ENCODE peak calls at places on chromosomes 11 and 22, in four cellular contexts. One of them, this sample, is unnamed. For H3K36me3, the result is how much of the 10 kb centered on the place peaks cover.

GRCh38 chr11:110565344-110565684 is 135.6 kb downstream of the FDX1 start:
- DNase-seq in adrenal gland: no peak
- DNase-seq in psoas muscle: no peak
- DNase-seq in SK-N-SH: no peak
- DNase-seq in this sample: no peak

GRCh38 chr11:65150513-65151271 is 16.4 kb upstream of the SYVN1 start:
- DNase-seq in adrenal gland: peak
- DNase-seq in psoas muscle: peak
- DNase-seq in SK-N-SH: peak
- DNase-seq in this sample: peak

GRCh38 chr11:47143322-47143721 is 33.4 kb downstream of the ARFGAP2 start:
- DNase-seq in adrenal gland: no peak
- DNase-seq in psoas muscle: no peak
- DNase-seq in SK-N-SH: peak
- DNase-seq in this sample: no peak

GRCh38 chr11:78208257-78209165 is 19.8 kb downstream of the USP35 start:
- DNase-seq in adrenal gland: no peak
- DNase-seq in psoas muscle: no peak
- DNase-seq in SK-N-SH: no peak
- DNase-seq in this sample: no peak

GRCh38 chr22:42863349-42863911 is 6.4 kb upstream of the ARFGAP3 start:
- DNase-seq in adrenal gland: no peak
- DNase-seq in psoas muscle: no peak
- DNase-seq in SK-N-SH: no peak
- DNase-seq in this sample: no peak

GRCh38 chr22:49062155-49063039 is 765.3 kb downstream of the BRD1 start:
- DNase-seq in adrenal gland: no peak
- DNase-seq in psoas muscle: no peak
- DNase-seq in SK-N-SH: no peak
- DNase-seq in this sample: peak

GRCh38 chr22:22818861-22819855 is 68.5 kb upstream of the IGLL5 start:
- DNase-seq in adrenal gland: no peak
- DNase-seq in psoas muscle: no peak
- DNase-seq in SK-N-SH: no peak
- DNase-seq in this sample: peak

GRCh38 chr22:43295660-43296059 is 47.5 kb downstream of the SCUBE1 start:
- DNase-seq in adrenal gland: no peak
- DNase-seq in psoas muscle: no peak
- DNase-seq in SK-N-SH: no peak
- DNase-seq in this sample: peak

GRCh38 chr11:101707477-101707876 is 123.7 kb upstream of the TRPC6 start:
- DNase-seq in adrenal gland: no peak
- DNase-seq in psoas muscle: no peak
- DNase-seq in SK-N-SH: no peak
- DNase-seq in this sample: no peak

GRCh38 chr11:131758726-131759125 is 388.3 kb downstream of the NTM start:
- DNase-seq in adrenal gland: no peak
- DNase-seq in psoas muscle: no peak
- DNase-seq in SK-N-SH: no peak
- DNase-seq in this sample: no peak

GRCh38 chr11:28965824-28966223 is 857.6 kb downstream of the METTL15 start:
- DNase-seq in adrenal gland: no peak
- DNase-seq in psoas muscle: no peak
- DNase-seq in SK-N-SH: no peak
- DNase-seq in this sample: no peak

GRCh38 chr11:66081505-66081904 is 11.4 kb downstream of the PACS1 start:
- DNase-seq in adrenal gland: peak
- DNase-seq in psoas muscle: no peak
- DNase-seq in SK-N-SH: no peak
- DNase-seq in this sample: peak

GRCh38 chr22:21098099-21098671 is 52.4 kb downstream of the LRRC74B start:
- DNase-seq in adrenal gland: no peak
- DNase-seq in psoas muscle: no peak
- DNase-seq in SK-N-SH: no peak
- DNase-seq in this sample: no peak

GRCh38 chr11:133945087-133945974 is 11.4 kb downstream of the IGSF9B start:
- DNase-seq in adrenal gland: no peak
- DNase-seq in psoas muscle: peak
- DNase-seq in SK-N-SH: peak
- DNase-seq in this sample: no peak

GRCh38 chr11:68584991-68585524 is 99.3 kb upstream of the GAL start:
- DNase-seq in adrenal gland: no peak
- DNase-seq in psoas muscle: no peak
- DNase-seq in SK-N-SH: no peak
- DNase-seq in this sample: no peak

GRCh38 chr11:99687320-99687719 is 666.6 kb downstream of the CNTN5 start:
- DNase-seq in adrenal gland: no peak
- DNase-seq in psoas muscle: no peak
- DNase-seq in SK-N-SH: no peak
- DNase-seq in this sample: no peak

GRCh38 chr22:47090591-47091240 is 328.3 kb downstream of the TBC1D22A start:
- DNase-seq in adrenal gland: no peak
- DNase-seq in psoas muscle: no peak
- DNase-seq in SK-N-SH: no peak
- DNase-seq in this sample: peak

GRCh38 chr11:118068206-118068944 is 8.5 kb upstream of the TMPRSS4 start:
- DNase-seq in adrenal gland: no peak
- DNase-seq in psoas muscle: no peak
- DNase-seq in SK-N-SH: no peak
- DNase-seq in this sample: no peak

GRCh38 chr11:92453055-92453454 is 228.4 kb downstream of the FAT3 start:
- DNase-seq in adrenal gland: no peak
- DNase-seq in psoas muscle: no peak
- DNase-seq in SK-N-SH: no peak
- DNase-seq in this sample: no peak

GRCh38 chr11:115222218-115222862 is 281.9 kb downstream of the CADM1 start:
- DNase-seq in adrenal gland: no peak
- DNase-seq in psoas muscle: no peak
- DNase-seq in SK-N-SH: no peak
- DNase-seq in this sample: no peak

GRCh38 chr11:88421530-88421929 is 84.0 kb upstream of the CTSC start:
- DNase-seq in adrenal gland: no peak
- DNase-seq in psoas muscle: no peak
- DNase-seq in SK-N-SH: no peak
- DNase-seq in this sample: peak

GRCh38 chr11:60927600-60927999 is 3.3 kb downstream of the TMEM132A start:
- DNase-seq in adrenal gland: no peak
- DNase-seq in psoas muscle: no peak
- DNase-seq in SK-N-SH: no peak
- DNase-seq in this sample: no peak

GRCh38 chr22:44359496-44360110 is 46.9 kb upstream of the SHISAL1 start:
- DNase-seq in adrenal gland: no peak
- DNase-seq in psoas muscle: peak
- DNase-seq in SK-N-SH: no peak
- DNase-seq in this sample: no peak

GRCh38 chr11:70580036-70580805 is 181.9 kb downstream of the CTTN start:
- DNase-seq in adrenal gland: no peak
- DNase-seq in psoas muscle: no peak
- DNase-seq in SK-N-SH: peak
- DNase-seq in this sample: no peak

GRCh38 chr11:27971256-27971655 is 136.7 kb downstream of the KIF18A start:
- DNase-seq in adrenal gland: no peak
- DNase-seq in psoas muscle: no peak
- DNase-seq in SK-N-SH: no peak
- DNase-seq in this sample: no peak

GRCh38 chr22:27723708-27724107 is 77.8 kb downstream of the MN1 start:
- DNase-seq in adrenal gland: no peak
- DNase-seq in psoas muscle: no peak
- DNase-seq in SK-N-SH: no peak
- DNase-seq in this sample: no peak

GRCh38 chr11:112174789-112175595 is at the start of gene BCO2:
- DNase-seq in adrenal gland: peak
- DNase-seq in psoas muscle: peak
- DNase-seq in SK-N-SH: peak
- DNase-seq in this sample: peak

GRCh38 chr11:85685131-85685819 is 720 bp downstream of the CCDC89 start:
- DNase-seq in adrenal gland: no peak
- DNase-seq in psoas muscle: no peak
- DNase-seq in SK-N-SH: peak
- DNase-seq in this sample: peak

GRCh38 chr11:69840371-69841169 is 21.4 kb upstream of the FGF3 start:
- DNase-seq in adrenal gland: no peak
- DNase-seq in psoas muscle: no peak
- DNase-seq in SK-N-SH: no peak
- DNase-seq in this sample: no peak

GRCh38 chr22:30305906-30306628 is 16.8 kb upstream of the CASTOR1 start:
- DNase-seq in adrenal gland: no peak
- DNase-seq in psoas muscle: no peak
- DNase-seq in SK-N-SH: no peak
- DNase-seq in this sample: peak

GRCh38 chr22:30304495-30305244 is 15.4 kb upstream of the CASTOR1 start:
- DNase-seq in adrenal gland: no peak
- DNase-seq in psoas muscle: no peak
- DNase-seq in SK-N-SH: no peak
- DNase-seq in this sample: no peak

GRCh38 chr22:30306629-30307016 is 17.3 kb upstream of the CASTOR1 start:
- DNase-seq in adrenal gland: no peak
- DNase-seq in psoas muscle: no peak
- DNase-seq in SK-N-SH: no peak
- DNase-seq in this sample: no peak

GRCh38 chr22:30307026-30307574 is 17.8 kb upstream of the CASTOR1 start:
- DNase-seq in adrenal gland: no peak
- DNase-seq in psoas muscle: no peak
- DNase-seq in SK-N-SH: no peak
- DNase-seq in this sample: no peak

DNA sequence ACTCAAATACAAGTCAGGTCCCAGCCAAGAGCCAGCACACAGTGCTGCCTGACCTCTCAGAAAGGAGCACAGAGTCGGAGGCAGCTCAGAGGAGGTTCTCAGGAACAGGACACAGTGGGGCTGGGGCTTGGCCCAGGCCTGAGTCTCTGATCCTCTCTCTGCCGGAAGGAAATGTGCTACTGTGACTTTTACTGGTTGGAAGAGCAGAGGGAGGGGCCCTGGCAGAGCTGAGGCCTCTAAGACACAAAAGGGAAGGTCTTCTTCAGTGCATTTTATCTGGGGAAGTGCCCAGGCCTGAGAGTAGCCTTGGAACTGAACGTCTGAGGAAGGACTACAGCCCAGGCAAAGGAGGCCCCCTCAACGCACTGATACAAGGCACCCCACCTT is 16.2 kb upstream of the CASTOR1 start:
- DNase-seq in adrenal gland: peak
- DNase-seq in psoas muscle: peak
- DNase-seq in SK-N-SH: no peak
- DNase-seq in this sample: peak
- H3K4me3 ChIP-seq in adrenal gland: no peak
- H3K4me3 ChIP-seq in psoas muscle: no peak
- H3K4me3 ChIP-seq in SK-N-SH: no peak
- H3K4me3 ChIP-seq in this sample: peak

GRCh38 chr11:1473786-1474185 is 12.8 kb downstream of the MOB2 start:
- DNase-seq in adrenal gland: no peak
- DNase-seq in psoas muscle: no peak
- DNase-seq in SK-N-SH: no peak
- DNase-seq in this sample: no peak
- H3K36me3 ChIP-seq in adrenal gland: under half
- H3K36me3 ChIP-seq in psoas muscle: half or more
- H3K36me3 ChIP-seq in SK-N-SH: under half
- H3K36me3 ChIP-seq in this sample: under half

GRCh38 chr11:8685306-8685705 is 2.7 kb downstream of the RPL27A start:
- DNase-seq in adrenal gland: no peak
- DNase-seq in psoas muscle: no peak
- DNase-seq in SK-N-SH: no peak
- DNase-seq in this sample: no peak
- H3K4me3 ChIP-seq in adrenal gland: no peak
- H3K4me3 ChIP-seq in psoas muscle: no peak
- H3K4me3 ChIP-seq in SK-N-SH: peak
- H3K4me3 ChIP-seq in this sample: no peak

GRCh38 chr22:39136317-39136716 is 16.2 kb downstream of the CBX7 start:
- DNase-seq in adrenal gland: no peak
- DNase-seq in psoas muscle: no peak
- DNase-seq in SK-N-SH: no peak
- DNase-seq in this sample: no peak
- H3K36me3 ChIP-seq in adrenal gland: under half
- H3K36me3 ChIP-seq in psoas muscle: half or more
- H3K36me3 ChIP-seq in SK-N-SH: under half
- H3K36me3 ChIP-seq in this sample: under half

GRCh38 chr22:24495365-24495675 is 188 bp downstream of the UPB1 start:
- DNase-seq in adrenal gland: no peak
- DNase-seq in psoas muscle: no peak
- DNase-seq in SK-N-SH: no peak
- DNase-seq in this sample: no peak
- H3K4me3 ChIP-seq in adrenal gland: no peak
- H3K4me3 ChIP-seq in psoas muscle: no peak
- H3K4me3 ChIP-seq in SK-N-SH: no peak
- H3K4me3 ChIP-seq in this sample: no peak

GRCh38 chr11:44619931-44620725 is 54.7 kb downstream of the CD82 start:
- DNase-seq in adrenal gland: peak
- DNase-seq in psoas muscle: no peak
- DNase-seq in SK-N-SH: no peak
- DNase-seq in this sample: no peak

GRCh38 chr11:44622190-44622650 is 56.8 kb downstream of the CD82 start:
- DNase-seq in adrenal gland: peak
- DNase-seq in psoas muscle: no peak
- DNase-seq in SK-N-SH: no peak
- DNase-seq in this sample: no peak

GRCh38 chr11:44621784-44622183 is 56.3 kb downstream of the CD82 start:
- DNase-seq in adrenal gland: no peak
- DNase-seq in psoas muscle: no peak
- DNase-seq in SK-N-SH: no peak
- DNase-seq in this sample: no peak

GRCh38 chr11:44622721-44623258 is 57.3 kb downstream of the CD82 start:
- DNase-seq in adrenal gland: peak
- DNase-seq in psoas muscle: no peak
- DNase-seq in SK-N-SH: no peak
- DNase-seq in this sample: no peak

DNA sequence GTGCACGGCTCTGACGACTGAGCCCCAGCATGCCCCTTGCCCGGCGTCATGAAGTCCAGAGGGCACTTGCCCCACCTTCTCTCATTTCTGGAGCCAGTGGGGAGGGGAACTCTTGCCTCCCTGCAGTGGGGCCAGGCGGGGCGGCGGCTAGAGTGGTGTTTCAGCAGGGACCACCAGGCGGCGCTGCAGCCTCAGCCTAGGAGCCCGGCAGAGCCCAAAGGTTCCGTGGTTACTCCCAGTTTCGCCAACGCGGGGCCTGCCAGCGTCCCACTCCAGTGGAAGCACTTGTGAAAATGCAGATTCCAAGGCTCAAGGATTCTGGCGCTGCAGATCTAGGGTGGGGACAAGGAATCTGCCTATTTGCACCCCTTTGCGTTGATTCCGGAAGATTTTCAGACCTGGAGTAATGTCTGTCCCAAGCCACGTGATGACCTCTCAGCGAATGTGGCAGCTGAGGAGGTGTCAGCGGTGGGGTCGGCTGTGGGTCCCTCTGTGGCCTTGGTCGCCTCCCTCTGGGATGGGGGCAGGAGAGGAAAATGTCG is 55.7 kb downstream of the CD82 start:
- DNase-seq in adrenal gland: peak
- DNase-seq in psoas muscle: peak
- DNase-seq in SK-N-SH: peak
- DNase-seq in this sample: peak
- H3K36me3 ChIP-seq in adrenal gland: under half
- H3K36me3 ChIP-seq in psoas muscle: under half
- H3K36me3 ChIP-seq in SK-N-SH: under half
- H3K36me3 ChIP-seq in this sample: under half